ENCODE peak calls at places on chromosomes 1 and 21, in six cellular contexts. One of them, this sample, is unnamed.

GRCh38 chr1:3469104-3469848 is 14.8 kb downstream of the ARHGEF16 start:
- DNase-seq in activated naive CD8-positive, alpha-beta T cell treated with anti-CD3 and anti-CD28 coated beads for 36 hours: no peak
- DNase-seq in stimulated activated CD8-positive, alpha-beta memory T cell treated with anti-CD3 and anti-CD28 coated beads, Interleukin-4, amount 100 ng/mL, for 1 hour: no peak
- DNase-seq in astrocyte of the spinal cord: no peak
- DNase-seq in H9: no peak
- DNase-seq in activated CD4-positive, alpha-beta T cell treated with anti-CD3 and anti-CD28 coated beads for 24 hours: no peak
- DNase-seq in this sample: no peak

GRCh38 chr1:245129321-245129720 is 25.5 kb upstream of the KIF26B start:
- DNase-seq in stimulated activated CD8-positive, alpha-beta memory T cell treated with anti-CD3 and anti-CD28 coated beads, Interleukin-4, amount 100 ng/mL, for 1 hour: no peak
- DNase-seq in activated CD4-positive, alpha-beta T cell treated with anti-CD3 and anti-CD28 coated beads for 24 hours: no peak
- DNase-seq in astrocyte of the spinal cord: no peak
- DNase-seq in H9: no peak
- DNase-seq in activated naive CD8-positive, alpha-beta T cell treated with anti-CD3 and anti-CD28 coated beads for 36 hours: no peak
- DNase-seq in this sample: no peak

GRCh38 chr1:9128520-9129371 is at the start of gene GPR157:
- DNase-seq in astrocyte of the spinal cord: peak
- DNase-seq in activated CD4-positive, alpha-beta T cell treated with anti-CD3 and anti-CD28 coated beads for 24 hours: peak
- DNase-seq in H9: peak
- DNase-seq in activated naive CD8-positive, alpha-beta T cell treated with anti-CD3 and anti-CD28 coated beads for 36 hours: peak
- DNase-seq in stimulated activated CD8-positive, alpha-beta memory T cell treated with anti-CD3 and anti-CD28 coated beads, Interleukin-4, amount 100 ng/mL, for 1 hour: peak
- DNase-seq in this sample: peak

GRCh38 chr1:177796561-177796960 is 173.3 kb downstream of the SEC16B start:
- DNase-seq in activated CD4-positive, alpha-beta T cell treated with anti-CD3 and anti-CD28 coated beads for 24 hours: no peak
- DNase-seq in H9: no peak
- DNase-seq in activated naive CD8-positive, alpha-beta T cell treated with anti-CD3 and anti-CD28 coated beads for 36 hours: no peak
- DNase-seq in stimulated activated CD8-positive, alpha-beta memory T cell treated with anti-CD3 and anti-CD28 coated beads, Interleukin-4, amount 100 ng/mL, for 1 hour: no peak
- DNase-seq in astrocyte of the spinal cord: no peak
- DNase-seq in this sample: no peak

GRCh38 chr1:54052470-54052933 is 502 bp downstream of the TMEM59 start:
- DNase-seq in stimulated activated CD8-positive, alpha-beta memory T cell treated with anti-CD3 and anti-CD28 coated beads, Interleukin-4, amount 100 ng/mL, for 1 hour: peak
- DNase-seq in H9: peak
- DNase-seq in activated naive CD8-positive, alpha-beta T cell treated with anti-CD3 and anti-CD28 coated beads for 36 hours: peak
- DNase-seq in astrocyte of the spinal cord: peak
- DNase-seq in activated CD4-positive, alpha-beta T cell treated with anti-CD3 and anti-CD28 coated beads for 24 hours: no peak
- DNase-seq in this sample: peak

GRCh38 chr1:63915121-63915520 is 141.3 kb downstream of the ROR1 start:
- DNase-seq in activated CD4-positive, alpha-beta T cell treated with anti-CD3 and anti-CD28 coated beads for 24 hours: no peak
- DNase-seq in stimulated activated CD8-positive, alpha-beta memory T cell treated with anti-CD3 and anti-CD28 coated beads, Interleukin-4, amount 100 ng/mL, for 1 hour: no peak
- DNase-seq in activated naive CD8-positive, alpha-beta T cell treated with anti-CD3 and anti-CD28 coated beads for 36 hours: no peak
- DNase-seq in astrocyte of the spinal cord: peak
- DNase-seq in H9: peak
- DNase-seq in this sample: no peak

GRCh38 chr21:28473530-28474225 is 519.0 kb downstream of the LTN1 start:
- DNase-seq in activated naive CD8-positive, alpha-beta T cell treated with anti-CD3 and anti-CD28 coated beads for 36 hours: no peak
- DNase-seq in H9: no peak
- DNase-seq in activated CD4-positive, alpha-beta T cell treated with anti-CD3 and anti-CD28 coated beads for 24 hours: no peak
- DNase-seq in stimulated activated CD8-positive, alpha-beta memory T cell treated with anti-CD3 and anti-CD28 coated beads, Interleukin-4, amount 100 ng/mL, for 1 hour: no peak
- DNase-seq in astrocyte of the spinal cord: no peak
- DNase-seq in this sample: no peak

GRCh38 chr1:11787251-11787803 is 18.4 kb downstream of the MTHFR start:
- DNase-seq in astrocyte of the spinal cord: peak
- DNase-seq in H9: no peak
- DNase-seq in activated naive CD8-positive, alpha-beta T cell treated with anti-CD3 and anti-CD28 coated beads for 36 hours: no peak
- DNase-seq in stimulated activated CD8-positive, alpha-beta memory T cell treated with anti-CD3 and anti-CD28 coated beads, Interleukin-4, amount 100 ng/mL, for 1 hour: no peak
- DNase-seq in activated CD4-positive, alpha-beta T cell treated with anti-CD3 and anti-CD28 coated beads for 24 hours: no peak
- DNase-seq in this sample: no peak

GRCh38 chr21:42651515-42652401 is 1.7 kb upstream of the PDE9A start:
- DNase-seq in stimulated activated CD8-positive, alpha-beta memory T cell treated with anti-CD3 and anti-CD28 coated beads, Interleukin-4, amount 100 ng/mL, for 1 hour: no peak
- DNase-seq in activated CD4-positive, alpha-beta T cell treated with anti-CD3 and anti-CD28 coated beads for 24 hours: no peak
- DNase-seq in activated naive CD8-positive, alpha-beta T cell treated with anti-CD3 and anti-CD28 coated beads for 36 hours: no peak
- DNase-seq in astrocyte of the spinal cord: no peak
- DNase-seq in H9: no peak
- DNase-seq in this sample: no peak

GRCh38 chr1:1597275-1597930 is 2.5 kb downstream of the FNDC10 start:
- DNase-seq in stimulated activated CD8-positive, alpha-beta memory T cell treated with anti-CD3 and anti-CD28 coated beads, Interleukin-4, amount 100 ng/mL, for 1 hour: no peak
- DNase-seq in activated naive CD8-positive, alpha-beta T cell treated with anti-CD3 and anti-CD28 coated beads for 36 hours: no peak
- DNase-seq in activated CD4-positive, alpha-beta T cell treated with anti-CD3 and anti-CD28 coated beads for 24 hours: no peak
- DNase-seq in astrocyte of the spinal cord: no peak
- DNase-seq in H9: peak
- DNase-seq in this sample: no peak

GRCh38 chr1:40742363-40743061 is 41.1 kb upstream of the KCNQ4 start:
- DNase-seq in H9: no peak
- DNase-seq in activated naive CD8-positive, alpha-beta T cell treated with anti-CD3 and anti-CD28 coated beads for 36 hours: no peak
- DNase-seq in stimulated activated CD8-positive, alpha-beta memory T cell treated with anti-CD3 and anti-CD28 coated beads, Interleukin-4, amount 100 ng/mL, for 1 hour: no peak
- DNase-seq in astrocyte of the spinal cord: no peak
- DNase-seq in activated CD4-positive, alpha-beta T cell treated with anti-CD3 and anti-CD28 coated beads for 24 hours: no peak
- DNase-seq in this sample: no peak

GRCh38 chr1:180310095-180310494 is 80.0 kb downstream of the LHX4 start:
- DNase-seq in astrocyte of the spinal cord: no peak
- DNase-seq in stimulated activated CD8-positive, alpha-beta memory T cell treated with anti-CD3 and anti-CD28 coated beads, Interleukin-4, amount 100 ng/mL, for 1 hour: no peak
- DNase-seq in activated naive CD8-positive, alpha-beta T cell treated with anti-CD3 and anti-CD28 coated beads for 36 hours: no peak
- DNase-seq in H9: no peak
- DNase-seq in activated CD4-positive, alpha-beta T cell treated with anti-CD3 and anti-CD28 coated beads for 24 hours: no peak
- DNase-seq in this sample: no peak

GRCh38 chr1:43632135-43632670 is 17.7 kb upstream of the KDM4A start:
- DNase-seq in activated CD4-positive, alpha-beta T cell treated with anti-CD3 and anti-CD28 coated beads for 24 hours: no peak
- DNase-seq in astrocyte of the spinal cord: no peak
- DNase-seq in stimulated activated CD8-positive, alpha-beta memory T cell treated with anti-CD3 and anti-CD28 coated beads, Interleukin-4, amount 100 ng/mL, for 1 hour: no peak
- DNase-seq in H9: no peak
- DNase-seq in activated naive CD8-positive, alpha-beta T cell treated with anti-CD3 and anti-CD28 coated beads for 36 hours: no peak
- DNase-seq in this sample: no peak

GRCh38 chr1:11880911-11881748 is 22.4 kb upstream of the NPPB start:
- DNase-seq in activated CD4-positive, alpha-beta T cell treated with anti-CD3 and anti-CD28 coated beads for 24 hours: no peak
- DNase-seq in activated naive CD8-positive, alpha-beta T cell treated with anti-CD3 and anti-CD28 coated beads for 36 hours: no peak
- DNase-seq in stimulated activated CD8-positive, alpha-beta memory T cell treated with anti-CD3 and anti-CD28 coated beads, Interleukin-4, amount 100 ng/mL, for 1 hour: no peak
- DNase-seq in H9: no peak
- DNase-seq in astrocyte of the spinal cord: no peak
- DNase-seq in this sample: no peak

GRCh38 chr1:241934181-241934815 is 23.3 kb upstream of the BECN2 start:
- DNase-seq in stimulated activated CD8-positive, alpha-beta memory T cell treated with anti-CD3 and anti-CD28 coated beads, Interleukin-4, amount 100 ng/mL, for 1 hour: no peak
- DNase-seq in astrocyte of the spinal cord: peak
- DNase-seq in activated CD4-positive, alpha-beta T cell treated with anti-CD3 and anti-CD28 coated beads for 24 hours: no peak
- DNase-seq in activated naive CD8-positive, alpha-beta T cell treated with anti-CD3 and anti-CD28 coated beads for 36 hours: no peak
- DNase-seq in H9: peak
- DNase-seq in this sample: no peak

GRCh38 chr1:6581561-6582305 is 1.9 kb downstream of the ZBTB48 start:
- DNase-seq in astrocyte of the spinal cord: no peak
- DNase-seq in stimulated activated CD8-positive, alpha-beta memory T cell treated with anti-CD3 and anti-CD28 coated beads, Interleukin-4, amount 100 ng/mL, for 1 hour: no peak
- DNase-seq in activated naive CD8-positive, alpha-beta T cell treated with anti-CD3 and anti-CD28 coated beads for 36 hours: no peak
- DNase-seq in H9: no peak
- DNase-seq in activated CD4-positive, alpha-beta T cell treated with anti-CD3 and anti-CD28 coated beads for 24 hours: no peak
- DNase-seq in this sample: no peak

GRCh38 chr1:157240495-157241184 is 102.4 kb upstream of the ETV3 start:
- DNase-seq in activated CD4-positive, alpha-beta T cell treated with anti-CD3 and anti-CD28 coated beads for 24 hours: no peak
- DNase-seq in stimulated activated CD8-positive, alpha-beta memory T cell treated with anti-CD3 and anti-CD28 coated beads, Interleukin-4, amount 100 ng/mL, for 1 hour: no peak
- DNase-seq in astrocyte of the spinal cord: no peak
- DNase-seq in H9: no peak
- DNase-seq in activated naive CD8-positive, alpha-beta T cell treated with anti-CD3 and anti-CD28 coated beads for 36 hours: no peak
- DNase-seq in this sample: no peak

GRCh38 chr1:23577056-23577985 is 18.0 kb upstream of the ID3 start:
- DNase-seq in astrocyte of the spinal cord: peak
- DNase-seq in stimulated activated CD8-positive, alpha-beta memory T cell treated with anti-CD3 and anti-CD28 coated beads, Interleukin-4, amount 100 ng/mL, for 1 hour: no peak
- DNase-seq in activated naive CD8-positive, alpha-beta T cell treated with anti-CD3 and anti-CD28 coated beads for 36 hours: peak
- DNase-seq in activated CD4-positive, alpha-beta T cell treated with anti-CD3 and anti-CD28 coated beads for 24 hours: no peak
- DNase-seq in H9: no peak
- DNase-seq in this sample: no peak

GRCh38 chr1:9701661-9702060 is 50.1 kb downstream of the PIK3CD start:
- DNase-seq in activated CD4-positive, alpha-beta T cell treated with anti-CD3 and anti-CD28 coated beads for 24 hours: no peak
- DNase-seq in stimulated activated CD8-positive, alpha-beta memory T cell treated with anti-CD3 and anti-CD28 coated beads, Interleukin-4, amount 100 ng/mL, for 1 hour: no peak
- DNase-seq in astrocyte of the spinal cord: no peak
- DNase-seq in H9: no peak
- DNase-seq in activated naive CD8-positive, alpha-beta T cell treated with anti-CD3 and anti-CD28 coated beads for 36 hours: no peak
- DNase-seq in this sample: no peak

GRCh38 chr1:156475568-156476500 is 24.7 kb downstream of the MEF2D start:
- DNase-seq in activated CD4-positive, alpha-beta T cell treated with anti-CD3 and anti-CD28 coated beads for 24 hours: no peak
- DNase-seq in stimulated activated CD8-positive, alpha-beta memory T cell treated with anti-CD3 and anti-CD28 coated beads, Interleukin-4, amount 100 ng/mL, for 1 hour: no peak
- DNase-seq in activated naive CD8-positive, alpha-beta T cell treated with anti-CD3 and anti-CD28 coated beads for 36 hours: no peak
- DNase-seq in H9: no peak
- DNase-seq in astrocyte of the spinal cord: no peak
- DNase-seq in this sample: no peak

GRCh38 chr1:230581446-230582079 is 60.7 kb upstream of the COG2 start:
- DNase-seq in astrocyte of the spinal cord: no peak
- DNase-seq in activated naive CD8-positive, alpha-beta T cell treated with anti-CD3 and anti-CD28 coated beads for 36 hours: no peak
- DNase-seq in activated CD4-positive, alpha-beta T cell treated with anti-CD3 and anti-CD28 coated beads for 24 hours: no peak
- DNase-seq in H9: peak
- DNase-seq in stimulated activated CD8-positive, alpha-beta memory T cell treated with anti-CD3 and anti-CD28 coated beads, Interleukin-4, amount 100 ng/mL, for 1 hour: no peak
- DNase-seq in this sample: no peak

GRCh38 chr1:110390096-110390495 is 730 bp downstream of the SLC16A4 start:
- DNase-seq in astrocyte of the spinal cord: peak
- DNase-seq in H9: no peak
- DNase-seq in activated naive CD8-positive, alpha-beta T cell treated with anti-CD3 and anti-CD28 coated beads for 36 hours: no peak
- DNase-seq in stimulated activated CD8-positive, alpha-beta memory T cell treated with anti-CD3 and anti-CD28 coated beads, Interleukin-4, amount 100 ng/mL, for 1 hour: no peak
- DNase-seq in activated CD4-positive, alpha-beta T cell treated with anti-CD3 and anti-CD28 coated beads for 24 hours: no peak
- DNase-seq in this sample: no peak

GRCh38 chr1:20375563-20375962 is 84.9 kb downstream of the VWA5B1 start:
- DNase-seq in astrocyte of the spinal cord: peak
- DNase-seq in activated CD4-positive, alpha-beta T cell treated with anti-CD3 and anti-CD28 coated beads for 24 hours: no peak
- DNase-seq in activated naive CD8-positive, alpha-beta T cell treated with anti-CD3 and anti-CD28 coated beads for 36 hours: no peak
- DNase-seq in H9: no peak
- DNase-seq in stimulated activated CD8-positive, alpha-beta memory T cell treated with anti-CD3 and anti-CD28 coated beads, Interleukin-4, amount 100 ng/mL, for 1 hour: no peak
- DNase-seq in this sample: no peak

GRCh38 chr21:38306833-38307232 is 50.0 kb downstream of the KCNJ15 start:
- DNase-seq in activated naive CD8-positive, alpha-beta T cell treated with anti-CD3 and anti-CD28 coated beads for 36 hours: no peak
- DNase-seq in H9: no peak
- DNase-seq in astrocyte of the spinal cord: peak
- DNase-seq in stimulated activated CD8-positive, alpha-beta memory T cell treated with anti-CD3 and anti-CD28 coated beads, Interleukin-4, amount 100 ng/mL, for 1 hour: no peak
- DNase-seq in activated CD4-positive, alpha-beta T cell treated with anti-CD3 and anti-CD28 coated beads for 24 hours: no peak
- DNase-seq in this sample: no peak

GRCh38 chr1:14255711-14256110 is 342.8 kb upstream of the KAZN start:
- DNase-seq in H9: no peak
- DNase-seq in astrocyte of the spinal cord: peak
- DNase-seq in stimulated activated CD8-positive, alpha-beta memory T cell treated with anti-CD3 and anti-CD28 coated beads, Interleukin-4, amount 100 ng/mL, for 1 hour: no peak
- DNase-seq in activated CD4-positive, alpha-beta T cell treated with anti-CD3 and anti-CD28 coated beads for 24 hours: no peak
- DNase-seq in activated naive CD8-positive, alpha-beta T cell treated with anti-CD3 and anti-CD28 coated beads for 36 hours: no peak
- DNase-seq in this sample: no peak

GRCh38 chr1:210536263-210536961 is 207.7 kb downstream of the HHAT start:
- DNase-seq in stimulated activated CD8-positive, alpha-beta memory T cell treated with anti-CD3 and anti-CD28 coated beads, Interleukin-4, amount 100 ng/mL, for 1 hour: no peak
- DNase-seq in activated naive CD8-positive, alpha-beta T cell treated with anti-CD3 and anti-CD28 coated beads for 36 hours: no peak
- DNase-seq in activated CD4-positive, alpha-beta T cell treated with anti-CD3 and anti-CD28 coated beads for 24 hours: no peak
- DNase-seq in H9: no peak
- DNase-seq in astrocyte of the spinal cord: peak
- DNase-seq in this sample: no peak

GRCh38 chr1:29161977-29162376 is 19.7 kb downstream of the SRSF4 start:
- DNase-seq in astrocyte of the spinal cord: no peak
- DNase-seq in activated naive CD8-positive, alpha-beta T cell treated with anti-CD3 and anti-CD28 coated beads for 36 hours: no peak
- DNase-seq in activated CD4-positive, alpha-beta T cell treated with anti-CD3 and anti-CD28 coated beads for 24 hours: no peak
- DNase-seq in stimulated activated CD8-positive, alpha-beta memory T cell treated with anti-CD3 and anti-CD28 coated beads, Interleukin-4, amount 100 ng/mL, for 1 hour: no peak
- DNase-seq in H9: no peak
- DNase-seq in this sample: no peak

GRCh38 chr1:204319462-204319861 is 40.3 kb downstream of the PLEKHA6 start:
- DNase-seq in H9: no peak
- DNase-seq in activated CD4-positive, alpha-beta T cell treated with anti-CD3 and anti-CD28 coated beads for 24 hours: no peak
- DNase-seq in activated naive CD8-positive, alpha-beta T cell treated with anti-CD3 and anti-CD28 coated beads for 36 hours: no peak
- DNase-seq in stimulated activated CD8-positive, alpha-beta memory T cell treated with anti-CD3 and anti-CD28 coated beads, Interleukin-4, amount 100 ng/mL, for 1 hour: no peak
- DNase-seq in astrocyte of the spinal cord: peak
- DNase-seq in this sample: no peak

GRCh38 chr1:155092131-155092530 is 13.5 kb downstream of the EFNA3 start:
- DNase-seq in activated naive CD8-positive, alpha-beta T cell treated with anti-CD3 and anti-CD28 coated beads for 36 hours: no peak
- DNase-seq in H9: no peak
- DNase-seq in astrocyte of the spinal cord: no peak
- DNase-seq in activated CD4-positive, alpha-beta T cell treated with anti-CD3 and anti-CD28 coated beads for 24 hours: no peak
- DNase-seq in stimulated activated CD8-positive, alpha-beta memory T cell treated with anti-CD3 and anti-CD28 coated beads, Interleukin-4, amount 100 ng/mL, for 1 hour: no peak
- DNase-seq in this sample: no peak

GRCh38 chr1:231611111-231611510 is 15.5 kb upstream of the DISC1 start:
- DNase-seq in activated CD4-positive, alpha-beta T cell treated with anti-CD3 and anti-CD28 coated beads for 24 hours: no peak
- DNase-seq in astrocyte of the spinal cord: no peak
- DNase-seq in H9: no peak
- DNase-seq in stimulated activated CD8-positive, alpha-beta memory T cell treated with anti-CD3 and anti-CD28 coated beads, Interleukin-4, amount 100 ng/mL, for 1 hour: no peak
- DNase-seq in activated naive CD8-positive, alpha-beta T cell treated with anti-CD3 and anti-CD28 coated beads for 36 hours: no peak
- DNase-seq in this sample: no peak

GRCh38 chr1:180155202-180155682 is 573 bp downstream of the QSOX1 start:
- DNase-seq in activated naive CD8-positive, alpha-beta T cell treated with anti-CD3 and anti-CD28 coated beads for 36 hours: no peak
- DNase-seq in stimulated activated CD8-positive, alpha-beta memory T cell treated with anti-CD3 and anti-CD28 coated beads, Interleukin-4, amount 100 ng/mL, for 1 hour: no peak
- DNase-seq in activated CD4-positive, alpha-beta T cell treated with anti-CD3 and anti-CD28 coated beads for 24 hours: no peak
- DNase-seq in astrocyte of the spinal cord: no peak
- DNase-seq in H9: no peak
- DNase-seq in this sample: no peak

GRCh38 chr1:104636581-104636980 is 886.9 kb downstream of the AMY1C start:
- DNase-seq in H9: no peak
- DNase-seq in stimulated activated CD8-positive, alpha-beta memory T cell treated with anti-CD3 and anti-CD28 coated beads, Interleukin-4, amount 100 ng/mL, for 1 hour: no peak
- DNase-seq in astrocyte of the spinal cord: no peak
- DNase-seq in activated CD4-positive, alpha-beta T cell treated with anti-CD3 and anti-CD28 coated beads for 24 hours: no peak
- DNase-seq in activated naive CD8-positive, alpha-beta T cell treated with anti-CD3 and anti-CD28 coated beads for 36 hours: no peak
- DNase-seq in this sample: no peak

This sample was measured in stimulated activated CD4-positive, alpha-beta T cell treated with anti-CD3 and anti-CD28 coated beads, TNF-alpha, amount 100 ng/mL, for 24 hours.